ENCODE peak calls at places on chromosomes 12 and 14, in seven cellular contexts. D is endothelial cell; A is NCI-H748 treated with DMSO at 0.1 percent for 48 hours; P is stimulated activated CD8-positive, alpha-beta memory T cell treated with anti-CD3 and anti-CD28 coated beads, Interleukin-15, amount 100 ng/mL, for 24 hours; W is A549; B is activated CD8-positive, alpha-beta memory T cell treated with anti-CD3 and anti-CD28 coated beads for 24 hours; N is HS-5. O is an unnamed sample.

GRCh38 chr12:68498736-68499135 is 112.0 kb upstream of the RAP1B start:
- DNase-seq in D (no peak), A (no peak), P (no peak), W (no peak), B (no peak), N (no peak), O (no peak)

GRCh38 chr12:39988574-39988973 is 117.3 kb downstream of the SLC2A13 start:
- DNase-seq in D (no peak), A (no peak), P (no peak), W (no peak), B (no peak), N (no peak), O (no peak)

GRCh38 chr14:87800216-87800615 is 192.8 kb downstream of the GALC start:
- DNase-seq in D (no peak), A (no peak), P (no peak), W (no peak), B (no peak), N (no peak), O (no peak)

GRCh38 chr12:106000376-106001104 is 138.2 kb downstream of the NUAK1 start:
- DNase-seq in D (no peak), A (no peak), P (no peak), W (no peak), B (no peak), N (no peak), O (no peak)

GRCh38 chr14:103121161-103121845 is 2.0 kb upstream of the TNFAIP2 start:
- DNase-seq in D (no peak), A (no peak), P (no peak), W (no peak), B (no peak), N (no peak), O (peak)

GRCh38 chr14:22523283-22523682 is 65.7 kb downstream of the DAD1 start:
- DNase-seq in D (no peak), A (no peak), P (no peak), W (no peak), B (no peak), N (no peak), O (no peak)

GRCh38 chr12:115224031-115224430 is 540.1 kb upstream of the TBX3 start:
- DNase-seq in D (no peak), A (no peak), P (no peak), W (no peak), B (no peak), N (no peak), O (no peak)

GRCh38 chr12:80805106-80805505 is 88.4 kb downstream of the MYF5 start:
- DNase-seq in D (no peak), A (no peak), P (no peak), W (no peak), B (no peak), N (peak), O (no peak)

GRCh38 chr14:54572316-54572715 is 5.4 kb downstream of the SAMD4A start:
- DNase-seq in D (peak), A (peak), P (no peak), W (no peak), B (no peak), N (no peak), O (peak)

GRCh38 chr12:93106910-93107309 is 177.8 kb upstream of the EEA1 start:
- DNase-seq in D (no peak), A (no peak), P (no peak), W (no peak), B (no peak), N (no peak), O (no peak)

GRCh38 chr12:68378859-68379628 is 46.9 kb upstream of the MDM1 start:
- DNase-seq in D (no peak), A (no peak), P (no peak), W (no peak), B (no peak), N (no peak), O (no peak)

GRCh38 chr12:131527092-131527491 is 183.8 kb upstream of the SFSWAP start:
- DNase-seq in D (no peak), A (no peak), P (no peak), W (no peak), B (no peak), N (no peak), O (no peak)

GRCh38 chr14:65412881-65413738 is 580 bp downstream of the FUT8 start:
- DNase-seq in D (no peak), A (peak), P (peak), W (peak), B (peak), N (no peak), O (peak)

GRCh38 chr12:62873116-62873825 is 61.7 kb downstream of the PPM1H start:
- DNase-seq in D (no peak), A (no peak), P (no peak), W (no peak), B (no peak), N (no peak), O (no peak)

GRCh38 chr12:85310456-85311076 is 30.5 kb downstream of the ALX1 start:
- DNase-seq in D (no peak), A (peak), P (no peak), W (no peak), B (no peak), N (peak), O (no peak)

GRCh38 chr12:69404851-69405365 is 45.4 kb downstream of the YEATS4 start:
- DNase-seq in D (no peak), A (no peak), P (no peak), W (no peak), B (no peak), N (no peak), O (no peak)

GRCh38 chr14:50321009-50321660 is 9.0 kb downstream of the DMAC2L start:
- DNase-seq in D (peak), A (peak), P (no peak), W (peak), B (peak), N (peak), O (peak)

GRCh38 chr12:11729008-11729407 is 79.5 kb downstream of the ETV6 start:
- DNase-seq in D (no peak), A (no peak), P (no peak), W (no peak), B (no peak), N (no peak), O (no peak)

O was measured in BE2C.